ENCODE peak calls at places on chromosomes 12 and 14, in ten cellular contexts. A, Y, R, V, N, E, F, L, S and Q are unnamed samples.

GRCh38 chr12:7501031-7501585 is 2.5 kb downstream of the CD163 start:
- DNase-seq in A (peak; percentile 4), Y (no peak), R (no peak), V (no peak), N (peak; percentile 5), E (no peak), F (no peak), L (no peak), S (no peak), Q (no peak)

GRCh38 chr12:31947971-31948370 is 11.2 kb upstream of the RESF1 start:
- DNase-seq in A (no peak), Y (peak; percentile 40), R (no peak), V (no peak), N (no peak), E (no peak), F (no peak), L (no peak), S (no peak), Q (no peak)

GRCh38 chr14:104870368-104871144 is 5.5 kb downstream of the CEP170B start:
- DNase-seq in A (no peak), Y (peak; percentile 65), R (no peak), V (no peak), N (no peak), E (peak; percentile 61), F (peak; percentile 44), L (peak; percentile 61), S (peak; percentile 61), Q (peak; percentile 66)

GRCh38 chr12:27624586-27624985 is 71.7 kb upstream of the REP15 start:
- DNase-seq in A (no peak), Y (no peak), R (no peak), V (no peak), N (no peak), E (no peak), F (no peak), L (no peak), S (no peak), Q (no peak)

GRCh38 chr14:95948608-95949007 is 72.0 kb downstream of the TUNAR start:
- DNase-seq in A (no peak), Y (no peak), R (peak; percentile 18), V (no peak), N (no peak), E (no peak), F (no peak), L (peak; percentile 90), S (no peak), Q (no peak)

GRCh38 chr12:58915634-58916033 is 4.7 kb downstream of the LRIG3 start:
- DNase-seq in A (peak; percentile 71), Y (peak; percentile 56), R (peak; percentile 58), V (no peak), N (peak; percentile 39), E (no peak), F (peak; percentile 40), L (no peak), S (peak; percentile 90), Q (no peak)

GRCh38 chr12:108214046-108214445 is 85.0 kb downstream of the WSCD2 start:
- DNase-seq in A (no peak), Y (no peak), R (no peak), V (no peak), N (no peak), E (no peak), F (no peak), L (no peak), S (no peak), Q (no peak)

GRCh38 chr14:76022991-76023390 is 37.4 kb downstream of the IFT43 start:
- DNase-seq in A (peak; percentile 7), Y (no peak), R (no peak), V (no peak), N (peak; percentile 12), E (no peak), F (no peak), L (no peak), S (no peak), Q (no peak)

GRCh38 chr12:117498256-117498655 is 136.8 kb upstream of the NOS1 start:
- DNase-seq in A (no peak), Y (no peak), R (no peak), V (no peak), N (no peak), E (no peak), F (no peak), L (no peak), S (no peak), Q (no peak)

GRCh38 chr12:6314776-6315175 is 4.3 kb downstream of the PLEKHG6 start:
- DNase-seq in A (no peak), Y (no peak), R (no peak), V (no peak), N (no peak), E (no peak), F (no peak), L (no peak), S (no peak), Q (no peak)

GRCh38 chr14:58298477-58298879 is at the start of gene ARID4A:
- DNase-seq in A (no peak), Y (peak; percentile 96), R (no peak), V (peak; percentile 92), N (no peak), E (no peak), F (peak; percentile 87), L (no peak), S (peak; percentile 98), Q (no peak)

DNA sequence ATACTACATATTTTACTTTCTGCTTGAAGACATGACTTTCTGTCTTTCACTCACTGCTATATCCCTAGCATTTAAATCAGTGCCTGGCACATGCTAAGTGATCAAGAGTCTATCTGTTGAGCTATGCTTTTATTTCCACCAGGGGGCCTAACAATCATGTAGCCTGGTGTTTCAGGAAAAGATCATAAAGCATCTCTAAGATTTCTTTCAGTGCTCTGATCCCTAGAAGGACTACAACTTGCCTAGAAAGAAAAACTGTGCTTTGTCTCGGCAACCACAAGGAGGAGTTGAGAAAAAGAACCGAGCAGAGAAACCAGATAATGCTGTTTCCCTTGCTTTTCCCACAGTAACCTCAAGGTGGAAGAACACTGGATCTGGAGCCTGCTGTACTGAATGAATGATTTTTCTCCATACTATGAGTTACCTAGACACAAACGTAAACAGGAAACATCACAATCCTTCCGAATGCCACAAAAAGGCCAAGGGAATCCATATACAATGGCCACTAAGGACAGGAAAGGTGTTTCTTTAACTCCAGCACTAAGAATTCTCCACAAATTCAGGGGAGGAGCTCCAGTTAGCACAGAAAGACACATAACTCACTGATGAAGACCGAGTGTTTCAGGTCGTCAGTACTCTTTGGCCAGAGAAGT is 1.2 kb downstream of the CRY1 start:
- DNase-seq in A (peak; percentile 97), Y (no peak), R (peak; percentile 95), V (peak; percentile 48), N (peak; percentile 97), E (peak; percentile 53), F (no peak), L (peak; percentile 73), S (no peak), Q (peak; percentile 60)
- TF ChIP-seq CTCF in A (peak; percentile 82), Y (peak; percentile 95), R (peak; percentile 88), V (peak; percentile 72), N (peak; percentile 72), E (peak; percentile 72), F (peak; percentile 84), L (peak; percentile 74), S (peak; percentile 78), Q (peak; percentile 72)

DNA sequence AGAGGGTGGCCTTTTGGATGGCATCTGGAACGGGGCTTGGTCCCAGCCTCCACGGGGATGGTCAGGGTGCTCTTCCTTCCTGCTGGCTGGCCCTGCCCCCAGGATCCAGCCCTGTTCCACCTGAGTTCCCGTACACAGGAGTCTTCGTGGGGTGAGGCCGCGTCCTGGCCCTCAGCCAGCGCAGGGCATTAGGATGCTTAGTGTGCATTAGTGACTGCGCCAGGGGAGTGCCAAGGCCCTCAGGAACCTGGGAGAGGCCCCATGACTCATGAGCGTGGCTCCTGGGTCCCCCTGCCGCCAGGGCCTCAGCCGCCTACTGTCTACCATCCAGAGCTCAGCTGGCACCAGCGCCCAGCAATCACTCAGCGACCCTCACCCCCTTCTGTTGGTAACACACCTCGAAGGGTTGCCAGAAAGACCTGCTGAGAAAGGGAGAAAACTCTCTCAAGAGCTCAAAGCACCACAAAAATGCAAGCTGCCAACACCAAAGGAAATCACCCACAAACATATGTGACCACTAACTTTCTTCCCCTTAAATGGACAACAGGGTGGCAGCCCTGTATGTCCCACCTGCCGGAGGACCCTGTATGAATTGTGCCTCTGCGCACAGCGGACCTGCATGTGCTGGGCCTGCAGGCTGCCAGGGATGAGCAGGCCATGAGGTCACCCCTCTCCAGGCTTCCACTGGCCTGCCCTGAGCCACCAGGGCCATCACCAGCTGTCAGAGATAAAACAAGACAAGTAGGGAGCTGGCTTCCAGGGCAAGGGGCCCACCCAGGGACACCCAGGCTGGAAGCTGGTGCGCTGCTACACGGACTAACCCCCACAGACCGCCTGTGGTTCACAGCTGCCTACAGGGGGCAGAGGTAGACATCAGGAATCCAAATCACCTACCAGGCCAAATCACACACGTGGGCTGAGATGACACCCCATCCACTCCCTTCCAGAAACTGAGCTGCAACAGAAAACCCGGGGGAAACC is 28.7 kb downstream of the CCDC85C start:
- DNase-seq in A (peak; percentile 19), Y (peak; percentile 93), R (no peak), V (no peak), N (no peak), E (no peak), F (peak; percentile 90), L (no peak), S (no peak), Q (no peak)
- TF ChIP-seq CTCF in A (no peak), Y (peak; percentile 20), R (peak; percentile 25), V (no peak), N (no peak), E (no peak), F (no peak), L (peak; percentile 40), S (peak; percentile 47), Q (no peak)

DNA sequence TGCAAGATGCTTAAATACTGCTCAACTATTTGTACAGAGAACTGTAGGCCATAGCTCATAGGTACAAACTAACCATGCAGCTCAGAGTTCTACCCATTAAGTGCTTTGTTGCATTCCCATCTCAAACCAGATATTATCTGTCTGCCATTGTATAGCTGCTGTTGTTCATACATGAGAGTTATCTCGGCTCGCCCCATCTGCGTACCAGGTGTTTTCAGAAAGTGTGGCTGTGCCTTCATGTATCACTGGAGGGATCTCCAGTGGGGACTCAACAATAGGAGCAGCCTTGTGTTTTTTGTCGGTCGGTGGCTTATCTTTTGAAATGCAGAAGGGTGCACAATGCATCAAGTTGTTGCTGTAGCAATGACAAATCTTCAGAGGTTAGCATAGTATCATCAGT is 678.3 kb downstream of the RERGL start:
- DNase-seq in A (no peak), Y (no peak), R (no peak), V (no peak), N (no peak), E (no peak), F (no peak), L (no peak), S (no peak), Q (no peak)
- TF ChIP-seq CTCF in A (no peak), Y (no peak), R (no peak), V (no peak), N (no peak), E (no peak), F (no peak), L (no peak), S (no peak), Q (no peak)

DNA sequence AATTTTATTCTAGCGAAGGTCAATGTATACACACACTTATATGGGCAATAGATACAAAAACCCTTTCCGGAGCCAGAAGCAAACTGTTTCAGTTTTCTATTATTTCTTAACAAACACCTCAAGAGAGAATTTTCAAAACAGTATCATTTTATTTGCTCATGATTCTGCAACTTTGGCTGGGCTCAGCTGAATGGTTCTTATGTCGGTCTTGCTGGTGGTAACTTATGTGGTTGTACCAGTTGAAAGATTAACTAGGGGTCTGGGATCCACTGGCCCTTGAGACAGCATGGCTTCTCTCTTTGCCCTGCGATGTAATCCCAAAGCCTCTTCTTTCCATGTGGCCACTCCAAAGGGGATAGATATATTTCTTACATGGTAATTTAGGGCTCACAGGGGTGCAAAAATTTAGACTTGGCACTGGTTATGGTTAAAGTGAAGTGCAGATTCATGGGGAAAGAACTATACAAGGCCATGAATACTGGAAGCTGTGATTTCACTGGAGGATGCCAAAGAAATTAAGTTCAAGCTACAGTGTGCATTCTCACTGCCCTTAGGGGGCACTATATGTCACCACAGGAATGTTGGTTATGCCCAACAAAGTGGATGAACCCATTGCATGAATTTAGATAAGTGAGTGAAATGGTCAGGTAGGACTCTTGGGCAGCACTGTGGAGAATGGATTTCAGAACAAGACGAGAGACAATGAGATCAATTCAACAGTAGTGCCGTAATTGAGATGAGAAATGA is 94.3 kb upstream of the NAV3 start:
- DNase-seq in A (no peak), Y (no peak), R (no peak), V (no peak), N (no peak), E (no peak), F (no peak), L (no peak), S (no peak), Q (no peak)
- TF ChIP-seq CTCF in A (no peak), Y (no peak), R (no peak), V (no peak), N (no peak), E (no peak), F (no peak), L (peak; percentile 23), S (no peak), Q (no peak)